ENCODE peak calls at places on chromosomes 7 and 10, in five cellular contexts. One of them, this sample, is unnamed. For H3K27me3, the result is how much of the 10 kb centered on the place peaks cover.

GRCh38 chr7:16343612-16344011 is 77.7 kb downstream of the CRPPA start:
- DNase-seq in tibial nerve: no peak
- DNase-seq in heart right ventricle: no peak
- DNase-seq in aorta: no peak
- DNase-seq in ovary: no peak
- DNase-seq in this sample: no peak

GRCh38 chr10:92755725-92756124 is 66.0 kb downstream of the HHEX start:
- DNase-seq in tibial nerve: no peak
- DNase-seq in aorta: no peak
- DNase-seq in heart right ventricle: no peak
- DNase-seq in ovary: no peak
- DNase-seq in this sample: no peak

GRCh38 chr7:39333701-39334100 is 232.5 kb upstream of the YAE1 start:
- DNase-seq in heart right ventricle: no peak
- DNase-seq in tibial nerve: no peak
- DNase-seq in ovary: no peak
- DNase-seq in aorta: no peak
- DNase-seq in this sample: no peak

GRCh38 chr7:919924-920341 is 34.5 kb downstream of the ADAP1 start:
- DNase-seq in aorta: peak
- DNase-seq in ovary: no peak
- DNase-seq in tibial nerve: no peak
- DNase-seq in heart right ventricle: no peak
- DNase-seq in this sample: no peak

GRCh38 chr7:79880312-79880711 is 254.3 kb upstream of the GNAI1 start:
- DNase-seq in ovary: no peak
- DNase-seq in tibial nerve: no peak
- DNase-seq in heart right ventricle: no peak
- DNase-seq in aorta: no peak
- DNase-seq in this sample: no peak

GRCh38 chr10:22598488-22598887 is 115.9 kb downstream of the PIP4K2A start:
- DNase-seq in tibial nerve: no peak
- DNase-seq in ovary: no peak
- DNase-seq in aorta: no peak
- DNase-seq in heart right ventricle: no peak
- DNase-seq in this sample: no peak

GRCh38 chr7:145692237-145692950 is 424.2 kb upstream of the CNTNAP2 start:
- DNase-seq in tibial nerve: no peak
- DNase-seq in aorta: no peak
- DNase-seq in ovary: no peak
- DNase-seq in heart right ventricle: peak
- DNase-seq in this sample: no peak

GRCh38 chr10:72276013-72276387 is 2.3 kb downstream of the DDIT4 start:
- DNase-seq in ovary: no peak
- DNase-seq in aorta: no peak
- DNase-seq in heart right ventricle: no peak
- DNase-seq in tibial nerve: no peak
- DNase-seq in this sample: peak

GRCh38 chr10:62610649-62611229 is 193.8 kb upstream of the ADO start:
- DNase-seq in ovary: peak
- DNase-seq in aorta: no peak
- DNase-seq in heart right ventricle: peak
- DNase-seq in tibial nerve: no peak
- DNase-seq in this sample: peak

GRCh38 chr7:137847418-137848050 is 760 bp upstream of the DGKI start:
- DNase-seq in ovary: no peak
- DNase-seq in aorta: no peak
- DNase-seq in tibial nerve: peak
- DNase-seq in heart right ventricle: no peak
- DNase-seq in this sample: no peak

GRCh38 chr10:124339119-124339807 is 79.5 kb downstream of the OAT start:
- DNase-seq in aorta: no peak
- DNase-seq in ovary: no peak
- DNase-seq in heart right ventricle: no peak
- DNase-seq in tibial nerve: no peak
- DNase-seq in this sample: no peak

GRCh38 chr10:2989292-2989947 is 77.9 kb upstream of the PFKP start:
- DNase-seq in heart right ventricle: no peak
- DNase-seq in aorta: no peak
- DNase-seq in tibial nerve: no peak
- DNase-seq in ovary: no peak
- DNase-seq in this sample: no peak

GRCh38 chr7:140176271-140176701 is 497 bp downstream of the KDM7A start:
- DNase-seq in ovary: no peak
- DNase-seq in aorta: no peak
- DNase-seq in heart right ventricle: peak
- DNase-seq in tibial nerve: no peak
- DNase-seq in this sample: peak

GRCh38 chr7:36967387-36967786 is 243.1 kb upstream of the AOAH start:
- DNase-seq in tibial nerve: peak
- DNase-seq in ovary: peak
- DNase-seq in aorta: peak
- DNase-seq in heart right ventricle: peak
- DNase-seq in this sample: peak

GRCh38 chr10:112421731-112422130 is 25.0 kb downstream of the ZDHHC6 start:
- DNase-seq in ovary: no peak
- DNase-seq in heart right ventricle: no peak
- DNase-seq in aorta: no peak
- DNase-seq in tibial nerve: no peak
- DNase-seq in this sample: no peak

GRCh38 chr7:55100172-55100961 is 81.5 kb downstream of the EGFR start:
- DNase-seq in aorta: peak
- DNase-seq in ovary: no peak
- DNase-seq in heart right ventricle: peak
- DNase-seq in tibial nerve: peak
- DNase-seq in this sample: no peak

GRCh38 chr7:15057272-15057671 is 154.7 kb upstream of the DGKB start:
- DNase-seq in tibial nerve: no peak
- DNase-seq in ovary: no peak
- DNase-seq in aorta: no peak
- DNase-seq in heart right ventricle: no peak
- DNase-seq in this sample: no peak

GRCh38 chr10:123170961-123171360 is 16.8 kb downstream of the BUB3 start:
- DNase-seq in aorta: no peak
- DNase-seq in tibial nerve: no peak
- DNase-seq in heart right ventricle: no peak
- DNase-seq in ovary: no peak
- DNase-seq in this sample: no peak

GRCh38 chr7:14988941-14989340 is 86.4 kb upstream of the DGKB start:
- DNase-seq in aorta: no peak
- DNase-seq in heart right ventricle: no peak
- DNase-seq in ovary: no peak
- DNase-seq in tibial nerve: no peak
- DNase-seq in this sample: peak

GRCh38 chr7:22995011-22995410 is 18.9 kb downstream of the HYCC1 start:
- DNase-seq in ovary: no peak
- DNase-seq in aorta: no peak
- DNase-seq in tibial nerve: no peak
- DNase-seq in heart right ventricle: no peak
- DNase-seq in this sample: no peak

GRCh38 chr10:110210663-110211454 is 3.5 kb downstream of the MXI1 start:
- DNase-seq in ovary: peak
- DNase-seq in tibial nerve: peak
- DNase-seq in heart right ventricle: peak
- DNase-seq in aorta: peak
- DNase-seq in this sample: peak

GRCh38 chr10:86758231-86759072 is 2.0 kb downstream of the BMPR1A start:
- DNase-seq in heart right ventricle: no peak
- DNase-seq in tibial nerve: no peak
- DNase-seq in aorta: no peak
- DNase-seq in ovary: no peak
- DNase-seq in this sample: peak

GRCh38 chr10:80488539-80489066 is 34.5 kb downstream of the TSPAN14 start:
- DNase-seq in ovary: no peak
- DNase-seq in heart right ventricle: no peak
- DNase-seq in aorta: no peak
- DNase-seq in tibial nerve: no peak
- DNase-seq in this sample: no peak

GRCh38 chr7:15889501-15889900 is 203.0 kb upstream of the MEOX2 start:
- DNase-seq in ovary: no peak
- DNase-seq in tibial nerve: peak
- DNase-seq in heart right ventricle: no peak
- DNase-seq in aorta: no peak
- DNase-seq in this sample: peak

GRCh38 chr10:114632869-114633715 is 25.0 kb downstream of the ABLIM1 start:
- DNase-seq in tibial nerve: peak
- DNase-seq in heart right ventricle: no peak
- DNase-seq in ovary: peak
- DNase-seq in aorta: peak
- DNase-seq in this sample: peak

GRCh38 chr10:10658157-10658556 is 359.5 kb upstream of the CELF2 start:
- DNase-seq in aorta: no peak
- DNase-seq in ovary: no peak
- DNase-seq in tibial nerve: no peak
- DNase-seq in heart right ventricle: no peak
- DNase-seq in this sample: no peak

GRCh38 chr10:125064681-125065492 is 95.5 kb downstream of the CTBP2 start:
- DNase-seq in tibial nerve: no peak
- DNase-seq in heart right ventricle: no peak
- DNase-seq in aorta: no peak
- DNase-seq in ovary: peak
- DNase-seq in this sample: peak

GRCh38 chr10:123958221-123958620 is 66.6 kb upstream of the CPXM2 start:
- DNase-seq in ovary: no peak
- DNase-seq in tibial nerve: no peak
- DNase-seq in heart right ventricle: no peak
- DNase-seq in aorta: no peak
- DNase-seq in this sample: no peak

GRCh38 chr7:101173752-101174244 is 6.3 kb downstream of the NAT16 start:
- DNase-seq in ovary: no peak
- DNase-seq in tibial nerve: no peak
- DNase-seq in aorta: no peak
- DNase-seq in heart right ventricle: no peak
- DNase-seq in this sample: peak

GRCh38 chr7:95632609-95633008 is 36.3 kb upstream of the PDK4 start:
- DNase-seq in ovary: no peak
- DNase-seq in heart right ventricle: no peak
- DNase-seq in tibial nerve: peak
- DNase-seq in aorta: no peak
- DNase-seq in this sample: peak

GRCh38 chr7:73978681-73979563 is 49.1 kb upstream of the ELN start:
- DNase-seq in heart right ventricle: peak
- DNase-seq in ovary: no peak
- DNase-seq in tibial nerve: no peak
- DNase-seq in aorta: no peak
- DNase-seq in this sample: no peak

GRCh38 chr10:36670616-36671402 is 454.6 kb upstream of the ANKRD30A start:
- DNase-seq in heart right ventricle: no peak
- DNase-seq in aorta: no peak
- DNase-seq in tibial nerve: no peak
- DNase-seq in ovary: no peak
- DNase-seq in this sample: peak

GRCh38 chr7:151454932-151455530 is 15.1 kb upstream of the CRYGN start:
- DNase-seq in tibial nerve: no peak
- DNase-seq in heart right ventricle: no peak
- DNase-seq in aorta: peak
- DNase-seq in ovary: peak
- DNase-seq in this sample: no peak

GRCh38 chr10:19877466-19878255 is 61.4 kb downstream of the PLXDC2 start:
- DNase-seq in tibial nerve: no peak
- DNase-seq in ovary: no peak
- DNase-seq in aorta: peak
- DNase-seq in heart right ventricle: peak
- DNase-seq in this sample: no peak

GRCh38 chr7:41698114-41698513 is 4.8 kb downstream of the INHBA start:
- DNase-seq in heart right ventricle: no peak
- DNase-seq in ovary: no peak
- DNase-seq in aorta: no peak
- DNase-seq in tibial nerve: no peak
- DNase-seq in this sample: peak
- H3K27me3 ChIP-seq in heart right ventricle: under half
- H3K27me3 ChIP-seq in ovary: under half
- H3K27me3 ChIP-seq in aorta: under half
- H3K27me3 ChIP-seq in tibial nerve: under half
- H3K27me3 ChIP-seq in this sample: under half

GRCh38 chr7:69414555-69414954 is 183.7 kb upstream of the AUTS2 start:
- DNase-seq in tibial nerve: no peak
- DNase-seq in heart right ventricle: no peak
- DNase-seq in ovary: no peak
- DNase-seq in aorta: no peak
- DNase-seq in this sample: no peak

GRCh38 chr7:69422473-69423102 is 175.7 kb upstream of the AUTS2 start:
- DNase-seq in aorta: no peak
- DNase-seq in ovary: no peak
- DNase-seq in tibial nerve: no peak
- DNase-seq in heart right ventricle: no peak
- DNase-seq in this sample: no peak

GRCh38 chr7:69418865-69419670 is 179.2 kb upstream of the AUTS2 start:
- DNase-seq in heart right ventricle: no peak
- DNase-seq in aorta: no peak
- DNase-seq in ovary: no peak
- DNase-seq in tibial nerve: no peak
- DNase-seq in this sample: peak

DNA sequence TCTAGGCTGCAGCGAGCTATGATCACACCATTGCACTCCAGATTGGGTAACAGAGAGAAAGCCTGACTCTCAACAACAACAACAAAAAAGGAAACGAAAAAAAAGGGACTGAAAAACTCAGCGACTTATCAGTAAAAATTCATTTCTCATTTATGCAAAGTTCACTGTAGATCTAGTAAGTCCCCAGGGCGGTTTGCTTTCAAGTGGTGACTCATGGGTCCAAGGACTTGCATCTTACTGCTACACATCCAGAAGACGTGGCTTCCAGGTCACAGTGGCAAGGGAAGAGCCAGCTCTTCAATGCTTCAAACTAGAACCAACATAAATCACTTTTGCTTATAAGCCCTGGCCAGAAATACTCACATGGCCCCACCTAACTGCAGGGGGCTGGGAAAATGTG is 178.3 kb upstream of the AUTS2 start:
- DNase-seq in ovary: no peak
- DNase-seq in aorta: no peak
- DNase-seq in heart right ventricle: no peak
- DNase-seq in tibial nerve: no peak
- DNase-seq in this sample: no peak
- H3K27me3 ChIP-seq in ovary: under half
- H3K27me3 ChIP-seq in aorta: under half
- H3K27me3 ChIP-seq in heart right ventricle: under half
- H3K27me3 ChIP-seq in tibial nerve: under half
- H3K27me3 ChIP-seq in this sample: under half

DNA sequence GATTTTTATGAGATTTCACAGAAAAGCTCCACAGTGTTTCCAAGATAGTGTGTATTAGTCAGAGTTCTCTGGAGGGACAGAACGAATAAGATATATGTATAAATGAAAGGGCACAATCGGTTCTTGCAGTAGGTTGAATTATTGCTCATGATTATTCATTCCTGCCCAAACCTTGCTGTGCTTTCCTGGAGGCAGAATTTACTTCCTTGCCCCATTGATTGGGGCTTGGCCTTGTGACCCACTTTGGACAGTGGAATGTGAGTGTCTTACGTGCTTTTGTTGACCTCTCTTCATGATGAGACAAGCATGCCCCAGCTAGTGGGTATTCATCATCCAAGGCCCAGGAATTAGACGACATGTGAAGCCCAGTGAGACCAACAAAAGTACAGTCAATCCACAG is 53.0 kb upstream of the ABCB5 start:
- DNase-seq in tibial nerve: no peak
- DNase-seq in heart right ventricle: no peak
- DNase-seq in ovary: no peak
- DNase-seq in aorta: no peak
- DNase-seq in this sample: no peak
- H3K27me3 ChIP-seq in tibial nerve: under half
- H3K27me3 ChIP-seq in heart right ventricle: under half
- H3K27me3 ChIP-seq in ovary: under half
- H3K27me3 ChIP-seq in aorta: under half
- H3K27me3 ChIP-seq in this sample: under half

GRCh38 chr7:85186083-85186520 is 754 bp downstream of the SEMA3D start:
- DNase-seq in tibial nerve: no peak
- DNase-seq in heart right ventricle: peak
- DNase-seq in ovary: peak
- DNase-seq in aorta: peak
- DNase-seq in this sample: peak
- H3K27me3 ChIP-seq in tibial nerve: under half
- H3K27me3 ChIP-seq in heart right ventricle: under half
- H3K27me3 ChIP-seq in ovary: under half
- H3K27me3 ChIP-seq in aorta: under half
- H3K27me3 ChIP-seq in this sample: under half

This sample was measured in adipocyte.